ENCODE peak calls at places on chromosomes 13 and 19, in eight cellular contexts. One of them, this sample, is unnamed.

GRCh38 chr13:22076658-22077057 is 405.8 kb downstream of the FGF9 start:
- DNase-seq in tibial artery: no peak
- DNase-seq in A549: no peak
- DNase-seq in heart left ventricle: no peak
- DNase-seq in AG09309: no peak
- DNase-seq in BJ: no peak
- DNase-seq in psoas muscle: no peak
- DNase-seq in skeletal muscle cell: no peak
- DNase-seq in this sample: no peak

GRCh38 chr13:62924395-62924794 is 1508.7 kb upstream of the PCDH20 start:
- DNase-seq in tibial artery: no peak
- DNase-seq in A549: no peak
- DNase-seq in heart left ventricle: no peak
- DNase-seq in AG09309: no peak
- DNase-seq in BJ: no peak
- DNase-seq in psoas muscle: no peak
- DNase-seq in skeletal muscle cell: no peak
- DNase-seq in this sample: no peak

GRCh38 chr13:37295573-37295972 is 190.1 kb upstream of the CSNK1A1L start:
- DNase-seq in tibial artery: no peak
- DNase-seq in A549: no peak
- DNase-seq in heart left ventricle: no peak
- DNase-seq in AG09309: no peak
- DNase-seq in BJ: no peak
- DNase-seq in psoas muscle: no peak
- DNase-seq in skeletal muscle cell: no peak
- DNase-seq in this sample: no peak

GRCh38 chr13:36261976-36262375 is 35.6 kb downstream of the CCDC169 start:
- DNase-seq in tibial artery: no peak
- DNase-seq in A549: no peak
- DNase-seq in heart left ventricle: no peak
- DNase-seq in AG09309: no peak
- DNase-seq in BJ: no peak
- DNase-seq in psoas muscle: no peak
- DNase-seq in skeletal muscle cell: peak; percentile 80
- DNase-seq in this sample: no peak

GRCh38 chr19:41570639-41571112 is 5.3 kb upstream of the CEACAM21 start:
- DNase-seq in tibial artery: peak; percentile 76
- DNase-seq in A549: peak; percentile 85
- DNase-seq in heart left ventricle: peak; percentile 75
- DNase-seq in AG09309: peak; percentile 13
- DNase-seq in BJ: no peak
- DNase-seq in psoas muscle: peak; percentile 77
- DNase-seq in skeletal muscle cell: peak; percentile 9
- DNase-seq in this sample: peak; percentile 78

GRCh38 chr13:45827318-45827717 is 24.2 kb downstream of the SIAH3 start:
- DNase-seq in tibial artery: no peak
- DNase-seq in A549: no peak
- DNase-seq in heart left ventricle: no peak
- DNase-seq in AG09309: no peak
- DNase-seq in BJ: no peak
- DNase-seq in psoas muscle: no peak
- DNase-seq in skeletal muscle cell: no peak
- DNase-seq in this sample: no peak

GRCh38 chr19:43789029-43789428 is 8.3 kb upstream of the KCNN4 start:
- DNase-seq in tibial artery: no peak
- DNase-seq in A549: peak; percentile 42
- DNase-seq in heart left ventricle: no peak
- DNase-seq in AG09309: no peak
- DNase-seq in BJ: no peak
- DNase-seq in psoas muscle: no peak
- DNase-seq in skeletal muscle cell: no peak
- DNase-seq in this sample: no peak

GRCh38 chr19:42596391-42597071 is 1.8 kb upstream of the CEACAM8 start:
- DNase-seq in tibial artery: no peak
- DNase-seq in A549: peak; percentile 36
- DNase-seq in heart left ventricle: no peak
- DNase-seq in AG09309: no peak
- DNase-seq in BJ: no peak
- DNase-seq in psoas muscle: peak; percentile 34
- DNase-seq in skeletal muscle cell: no peak
- DNase-seq in this sample: no peak

GRCh38 chr19:17001603-17002183 is 24.9 kb downstream of the CPAMD8 start:
- DNase-seq in tibial artery: no peak
- DNase-seq in A549: no peak
- DNase-seq in heart left ventricle: peak; percentile 24
- DNase-seq in AG09309: no peak
- DNase-seq in BJ: no peak
- DNase-seq in psoas muscle: no peak
- DNase-seq in skeletal muscle cell: no peak
- DNase-seq in this sample: no peak

GRCh38 chr13:32261567-32261966 is 53.6 kb downstream of the ZAR1L start:
- DNase-seq in tibial artery: peak; percentile 87
- DNase-seq in A549: no peak
- DNase-seq in heart left ventricle: peak; percentile 88
- DNase-seq in AG09309: peak; percentile 23
- DNase-seq in BJ: no peak
- DNase-seq in psoas muscle: peak; percentile 58
- DNase-seq in skeletal muscle cell: peak; percentile 79
- DNase-seq in this sample: peak; percentile 96

GRCh38 chr13:48159436-48160225 is 64.7 kb upstream of the MED4 start:
- DNase-seq in tibial artery: no peak
- DNase-seq in A549: no peak
- DNase-seq in heart left ventricle: no peak
- DNase-seq in AG09309: no peak
- DNase-seq in BJ: no peak
- DNase-seq in psoas muscle: no peak
- DNase-seq in skeletal muscle cell: no peak
- DNase-seq in this sample: no peak

GRCh38 chr19:31058676-31059075 is 290.6 kb downstream of the TSHZ3 start:
- DNase-seq in tibial artery: no peak
- DNase-seq in A549: no peak
- DNase-seq in heart left ventricle: no peak
- DNase-seq in AG09309: no peak
- DNase-seq in BJ: no peak
- DNase-seq in psoas muscle: no peak
- DNase-seq in skeletal muscle cell: no peak
- DNase-seq in this sample: no peak

DNA sequence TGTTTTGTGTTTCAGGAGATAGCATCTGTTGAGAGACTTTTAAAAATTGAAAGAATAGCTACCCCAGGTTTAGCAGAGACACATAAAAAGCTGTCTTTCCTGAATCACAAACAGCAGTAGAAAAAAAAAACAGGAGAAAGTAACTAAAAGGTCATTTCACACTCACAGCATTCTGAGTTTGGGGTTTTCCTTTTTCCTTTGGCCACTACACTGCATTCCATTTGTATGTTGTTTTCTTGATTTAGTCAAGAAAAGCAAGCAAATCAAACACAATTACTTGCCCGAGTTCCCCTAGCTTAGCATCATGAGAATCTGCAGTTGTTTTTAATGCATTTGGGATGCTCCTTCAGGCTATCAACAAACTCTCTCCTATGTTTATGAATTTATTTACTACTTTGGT is 161.0 kb downstream of the KCTD12 start:
- DNase-seq in tibial artery: no peak
- DNase-seq in A549: no peak
- DNase-seq in heart left ventricle: no peak
- DNase-seq in AG09309: no peak
- DNase-seq in BJ: peak; percentile 38
- DNase-seq in psoas muscle: no peak
- DNase-seq in skeletal muscle cell: peak; percentile 47
- DNase-seq in this sample: no peak
- H3K4me3 ChIP-seq in tibial artery: no peak overlapping the region
- H3K4me3 ChIP-seq in A549: no peak overlapping the region
- H3K4me3 ChIP-seq in heart left ventricle: no peak overlapping the region
- H3K4me3 ChIP-seq in AG09309: no peak overlapping the region
- H3K4me3 ChIP-seq in BJ: no peak overlapping the region
- H3K4me3 ChIP-seq in psoas muscle: no peak overlapping the region
- H3K4me3 ChIP-seq in skeletal muscle cell: no peak overlapping the region
- H3K4me3 ChIP-seq in this sample: no peak overlapping the region

DNA sequence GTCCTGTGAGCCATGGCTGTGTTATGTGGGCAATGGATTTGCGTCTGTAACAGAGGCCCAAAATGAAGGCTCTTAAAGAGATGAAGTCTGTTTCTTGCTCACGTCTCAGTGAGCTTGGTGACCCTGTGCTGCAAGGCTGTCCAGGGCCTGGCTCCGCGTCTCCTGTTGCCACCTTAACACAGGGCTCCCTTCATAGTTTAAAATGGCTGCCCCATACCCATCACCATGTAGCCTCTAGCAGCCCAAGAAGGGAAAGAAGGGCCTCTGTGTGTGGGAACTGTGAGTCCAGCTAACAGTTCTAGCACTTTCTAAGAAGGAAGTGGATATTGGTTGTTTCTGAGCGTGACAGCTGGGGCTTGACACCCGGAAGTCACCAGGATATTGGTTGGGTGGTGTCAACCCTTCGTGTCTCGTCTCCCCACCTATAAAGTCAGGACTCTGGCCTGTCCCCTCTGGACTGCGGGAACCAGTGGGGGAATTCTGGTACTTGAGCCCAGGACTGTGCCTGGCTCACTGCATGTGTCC is 20.9 kb downstream of the TMED1 start:
- DNase-seq in tibial artery: no peak
- DNase-seq in A549: no peak
- DNase-seq in heart left ventricle: no peak
- DNase-seq in AG09309: no peak
- DNase-seq in BJ: no peak
- DNase-seq in psoas muscle: no peak
- DNase-seq in skeletal muscle cell: no peak
- DNase-seq in this sample: no peak
- H3K4me3 ChIP-seq in tibial artery: no peak overlapping the region
- H3K4me3 ChIP-seq in A549: no peak overlapping the region
- H3K4me3 ChIP-seq in heart left ventricle: no peak overlapping the region
- H3K4me3 ChIP-seq in AG09309: peak overlapping the region; percentile 91
- H3K4me3 ChIP-seq in BJ: peak overlapping the region; percentile 72
- H3K4me3 ChIP-seq in psoas muscle: no peak overlapping the region
- H3K4me3 ChIP-seq in skeletal muscle cell: peak overlapping the region; percentile 79
- H3K4me3 ChIP-seq in this sample: no peak overlapping the region

GRCh38 chr13:39370048-39370447 is 232.9 kb downstream of the LHFPL6 start:
- DNase-seq in tibial artery: no peak
- DNase-seq in A549: no peak
- DNase-seq in heart left ventricle: no peak
- DNase-seq in AG09309: no peak
- DNase-seq in BJ: no peak
- DNase-seq in psoas muscle: no peak
- DNase-seq in skeletal muscle cell: no peak
- DNase-seq in this sample: no peak
- H3K4me3 ChIP-seq in tibial artery: no peak overlapping the region
- H3K4me3 ChIP-seq in A549: no peak overlapping the region
- H3K4me3 ChIP-seq in heart left ventricle: no peak overlapping the region
- H3K4me3 ChIP-seq in AG09309: no peak overlapping the region
- H3K4me3 ChIP-seq in BJ: no peak overlapping the region
- H3K4me3 ChIP-seq in psoas muscle: no peak overlapping the region
- H3K4me3 ChIP-seq in skeletal muscle cell: no peak overlapping the region
- H3K4me3 ChIP-seq in this sample: no peak overlapping the region

DNA sequence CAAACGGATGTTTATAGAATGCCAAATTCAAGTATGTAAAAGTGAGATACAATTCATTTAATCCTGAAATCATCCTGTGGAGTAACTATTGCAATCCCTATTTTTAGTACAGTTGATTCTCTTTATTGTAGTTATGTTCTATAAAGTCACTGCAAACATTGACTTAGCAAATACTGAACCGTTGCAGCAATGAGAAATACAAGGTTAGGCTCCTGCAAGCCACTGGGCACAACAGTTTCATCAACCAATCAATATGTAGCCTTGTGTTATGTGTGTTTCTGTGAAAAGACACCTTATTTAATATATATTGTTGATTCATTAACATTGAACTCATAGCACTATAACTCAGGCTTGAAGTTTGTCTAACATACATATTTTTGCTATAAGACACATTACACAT is 174.4 kb downstream of the DCT start:
- DNase-seq in tibial artery: no peak
- DNase-seq in A549: no peak
- DNase-seq in heart left ventricle: no peak
- DNase-seq in AG09309: no peak
- DNase-seq in BJ: no peak
- DNase-seq in psoas muscle: no peak
- DNase-seq in skeletal muscle cell: no peak
- DNase-seq in this sample: no peak
- H3K4me3 ChIP-seq in tibial artery: no peak overlapping the region
- H3K4me3 ChIP-seq in A549: no peak overlapping the region
- H3K4me3 ChIP-seq in heart left ventricle: no peak overlapping the region
- H3K4me3 ChIP-seq in AG09309: no peak overlapping the region
- H3K4me3 ChIP-seq in BJ: no peak overlapping the region
- H3K4me3 ChIP-seq in psoas muscle: no peak overlapping the region
- H3K4me3 ChIP-seq in skeletal muscle cell: no peak overlapping the region
- H3K4me3 ChIP-seq in this sample: no peak overlapping the region